ENCODE peak calls at places on chromosomes 11 and 22, in nine cellular contexts. One of them, this sample, is unnamed.

GRCh38 chr11:132564120-132564519 is 968.2 kb downstream of the OPCML start:
- DNase-seq in EL: no peak
- DNase-seq in NCI-H1930: no peak
- DNase-seq in AG09309: no peak
- DNase-seq in epithelial cell of esophagus: no peak
- DNase-seq in GM20000: no peak
- DNase-seq in WTC11: no peak
- DNase-seq in activated naive CD4-positive, alpha-beta T cell treated with anti-CD3 and anti-CD28 coated beads, Interleukin-2, amount 10 ng/mL, durations not matched to agents 7 days and 5 days: no peak
- DNase-seq in stimulated activated CD8-positive, alpha-beta memory T cell treated with anti-CD3 and anti-CD28 coated beads, Interleukin-2, amount 100 ng/mL, for 48 hours: no peak
- DNase-seq in this sample: no peak

GRCh38 chr11:108160970-108161566 is 39.7 kb downstream of the ACAT1 start:
- DNase-seq in EL: no peak
- DNase-seq in NCI-H1930: no peak
- DNase-seq in AG09309: no peak
- DNase-seq in epithelial cell of esophagus: no peak
- DNase-seq in GM20000: peak; percentile 66
- DNase-seq in WTC11: no peak
- DNase-seq in activated naive CD4-positive, alpha-beta T cell treated with anti-CD3 and anti-CD28 coated beads, Interleukin-2, amount 10 ng/mL, durations not matched to agents 7 days and 5 days: no peak
- DNase-seq in stimulated activated CD8-positive, alpha-beta memory T cell treated with anti-CD3 and anti-CD28 coated beads, Interleukin-2, amount 100 ng/mL, for 48 hours: no peak
- DNase-seq in this sample: no peak

GRCh38 chr11:60305906-60306619 is 21.0 kb upstream of the MS4A6E start:
- DNase-seq in EL: peak; percentile 70
- DNase-seq in NCI-H1930: no peak
- DNase-seq in AG09309: no peak
- DNase-seq in epithelial cell of esophagus: peak; percentile 43
- DNase-seq in GM20000: no peak
- DNase-seq in WTC11: no peak
- DNase-seq in activated naive CD4-positive, alpha-beta T cell treated with anti-CD3 and anti-CD28 coated beads, Interleukin-2, amount 10 ng/mL, durations not matched to agents 7 days and 5 days: no peak
- DNase-seq in stimulated activated CD8-positive, alpha-beta memory T cell treated with anti-CD3 and anti-CD28 coated beads, Interleukin-2, amount 100 ng/mL, for 48 hours: no peak
- DNase-seq in this sample: no peak

GRCh38 chr22:27603823-27604190 is 197.7 kb downstream of the MN1 start:
- DNase-seq in EL: no peak
- DNase-seq in NCI-H1930: no peak
- DNase-seq in AG09309: no peak
- DNase-seq in epithelial cell of esophagus: no peak
- DNase-seq in GM20000: no peak
- DNase-seq in WTC11: no peak
- DNase-seq in activated naive CD4-positive, alpha-beta T cell treated with anti-CD3 and anti-CD28 coated beads, Interleukin-2, amount 10 ng/mL, durations not matched to agents 7 days and 5 days: no peak
- DNase-seq in stimulated activated CD8-positive, alpha-beta memory T cell treated with anti-CD3 and anti-CD28 coated beads, Interleukin-2, amount 100 ng/mL, for 48 hours: no peak
- DNase-seq in this sample: no peak

GRCh38 chr11:944711-945470 is 19.2 kb downstream of the AP2A2 start:
- DNase-seq in EL: no peak
- DNase-seq in NCI-H1930: no peak
- DNase-seq in AG09309: no peak
- DNase-seq in epithelial cell of esophagus: no peak
- DNase-seq in GM20000: no peak
- DNase-seq in WTC11: peak; percentile 72
- DNase-seq in activated naive CD4-positive, alpha-beta T cell treated with anti-CD3 and anti-CD28 coated beads, Interleukin-2, amount 10 ng/mL, durations not matched to agents 7 days and 5 days: no peak
- DNase-seq in stimulated activated CD8-positive, alpha-beta memory T cell treated with anti-CD3 and anti-CD28 coated beads, Interleukin-2, amount 100 ng/mL, for 48 hours: no peak
- DNase-seq in this sample: no peak

GRCh38 chr11:1235615-1236315 is 12.9 kb downstream of the MUC5B start:
- DNase-seq in EL: no peak
- DNase-seq in NCI-H1930: no peak
- DNase-seq in AG09309: no peak
- DNase-seq in epithelial cell of esophagus: no peak
- DNase-seq in GM20000: no peak
- DNase-seq in WTC11: no peak
- DNase-seq in activated naive CD4-positive, alpha-beta T cell treated with anti-CD3 and anti-CD28 coated beads, Interleukin-2, amount 10 ng/mL, durations not matched to agents 7 days and 5 days: peak; percentile 10
- DNase-seq in stimulated activated CD8-positive, alpha-beta memory T cell treated with anti-CD3 and anti-CD28 coated beads, Interleukin-2, amount 100 ng/mL, for 48 hours: no peak
- DNase-seq in this sample: no peak

GRCh38 chr11:72111803-72112540 is 523 bp downstream of the ANAPC15 start:
- DNase-seq in EL: peak; percentile 100
- DNase-seq in NCI-H1930: peak; percentile 96
- DNase-seq in AG09309: peak; percentile 98
- DNase-seq in epithelial cell of esophagus: peak; percentile 100
- DNase-seq in GM20000: peak; percentile 84
- DNase-seq in WTC11: peak; percentile 89
- DNase-seq in activated naive CD4-positive, alpha-beta T cell treated with anti-CD3 and anti-CD28 coated beads, Interleukin-2, amount 10 ng/mL, durations not matched to agents 7 days and 5 days: peak; percentile 92
- DNase-seq in stimulated activated CD8-positive, alpha-beta memory T cell treated with anti-CD3 and anti-CD28 coated beads, Interleukin-2, amount 100 ng/mL, for 48 hours: peak; percentile 67
- DNase-seq in this sample: peak; percentile 79

GRCh38 chr11:96000064-96000463 is 76.2 kb upstream of the MTMR2 start:
- DNase-seq in EL: no peak
- DNase-seq in NCI-H1930: no peak
- DNase-seq in AG09309: no peak
- DNase-seq in epithelial cell of esophagus: no peak
- DNase-seq in GM20000: no peak
- DNase-seq in WTC11: no peak
- DNase-seq in activated naive CD4-positive, alpha-beta T cell treated with anti-CD3 and anti-CD28 coated beads, Interleukin-2, amount 10 ng/mL, durations not matched to agents 7 days and 5 days: no peak
- DNase-seq in stimulated activated CD8-positive, alpha-beta memory T cell treated with anti-CD3 and anti-CD28 coated beads, Interleukin-2, amount 100 ng/mL, for 48 hours: no peak
- DNase-seq in this sample: peak; percentile 10

GRCh38 chr11:19193916-19194315 is 7.9 kb downstream of the CSRP3 start:
- DNase-seq in EL: no peak
- DNase-seq in NCI-H1930: no peak
- DNase-seq in AG09309: no peak
- DNase-seq in epithelial cell of esophagus: no peak
- DNase-seq in GM20000: no peak
- DNase-seq in WTC11: no peak
- DNase-seq in activated naive CD4-positive, alpha-beta T cell treated with anti-CD3 and anti-CD28 coated beads, Interleukin-2, amount 10 ng/mL, durations not matched to agents 7 days and 5 days: no peak
- DNase-seq in stimulated activated CD8-positive, alpha-beta memory T cell treated with anti-CD3 and anti-CD28 coated beads, Interleukin-2, amount 100 ng/mL, for 48 hours: no peak
- DNase-seq in this sample: no peak

GRCh38 chr11:1667906-1668305 is 29.1 kb upstream of the KRTAP5-6 start:
- DNase-seq in EL: no peak
- DNase-seq in NCI-H1930: no peak
- DNase-seq in AG09309: no peak
- DNase-seq in epithelial cell of esophagus: no peak
- DNase-seq in GM20000: no peak
- DNase-seq in WTC11: no peak
- DNase-seq in activated naive CD4-positive, alpha-beta T cell treated with anti-CD3 and anti-CD28 coated beads, Interleukin-2, amount 10 ng/mL, durations not matched to agents 7 days and 5 days: no peak
- DNase-seq in stimulated activated CD8-positive, alpha-beta memory T cell treated with anti-CD3 and anti-CD28 coated beads, Interleukin-2, amount 100 ng/mL, for 48 hours: no peak
- DNase-seq in this sample: no peak

GRCh38 chr11:44943118-44943517 is 7.6 kb downstream of the TP53I11 start:
- DNase-seq in EL: no peak
- DNase-seq in NCI-H1930: no peak
- DNase-seq in AG09309: no peak
- DNase-seq in epithelial cell of esophagus: no peak
- DNase-seq in GM20000: no peak
- DNase-seq in WTC11: no peak
- DNase-seq in activated naive CD4-positive, alpha-beta T cell treated with anti-CD3 and anti-CD28 coated beads, Interleukin-2, amount 10 ng/mL, durations not matched to agents 7 days and 5 days: no peak
- DNase-seq in stimulated activated CD8-positive, alpha-beta memory T cell treated with anti-CD3 and anti-CD28 coated beads, Interleukin-2, amount 100 ng/mL, for 48 hours: no peak
- DNase-seq in this sample: no peak

GRCh38 chr11:44955019-44955738 is 4.5 kb upstream of the TP53I11 start:
- DNase-seq in EL: peak; percentile 78
- DNase-seq in NCI-H1930: no peak
- DNase-seq in AG09309: peak; percentile 37
- DNase-seq in epithelial cell of esophagus: peak; percentile 50
- DNase-seq in GM20000: no peak
- DNase-seq in WTC11: no peak
- DNase-seq in activated naive CD4-positive, alpha-beta T cell treated with anti-CD3 and anti-CD28 coated beads, Interleukin-2, amount 10 ng/mL, durations not matched to agents 7 days and 5 days: no peak
- DNase-seq in stimulated activated CD8-positive, alpha-beta memory T cell treated with anti-CD3 and anti-CD28 coated beads, Interleukin-2, amount 100 ng/mL, for 48 hours: no peak
- DNase-seq in this sample: peak; percentile 71

GRCh38 chr22:43839781-43840180 is 22.5 kb downstream of the SULT4A1 start:
- DNase-seq in EL: no peak
- DNase-seq in NCI-H1930: no peak
- DNase-seq in AG09309: no peak
- DNase-seq in epithelial cell of esophagus: no peak
- DNase-seq in GM20000: no peak
- DNase-seq in WTC11: no peak
- DNase-seq in activated naive CD4-positive, alpha-beta T cell treated with anti-CD3 and anti-CD28 coated beads, Interleukin-2, amount 10 ng/mL, durations not matched to agents 7 days and 5 days: no peak
- DNase-seq in stimulated activated CD8-positive, alpha-beta memory T cell treated with anti-CD3 and anti-CD28 coated beads, Interleukin-2, amount 100 ng/mL, for 48 hours: no peak
- DNase-seq in this sample: no peak

GRCh38 chr22:35604671-35605457 is 12.3 kb downstream of the MB start:
- DNase-seq in EL: peak; percentile 53
- DNase-seq in NCI-H1930: no peak
- DNase-seq in AG09309: no peak
- DNase-seq in epithelial cell of esophagus: no peak
- DNase-seq in GM20000: no peak
- DNase-seq in WTC11: no peak
- DNase-seq in activated naive CD4-positive, alpha-beta T cell treated with anti-CD3 and anti-CD28 coated beads, Interleukin-2, amount 10 ng/mL, durations not matched to agents 7 days and 5 days: no peak
- DNase-seq in stimulated activated CD8-positive, alpha-beta memory T cell treated with anti-CD3 and anti-CD28 coated beads, Interleukin-2, amount 100 ng/mL, for 48 hours: no peak
- DNase-seq in this sample: no peak

GRCh38 chr22:36343720-36344105 is 44.1 kb downstream of the MYH9 start:
- DNase-seq in EL: no peak
- DNase-seq in NCI-H1930: no peak
- DNase-seq in AG09309: no peak
- DNase-seq in epithelial cell of esophagus: no peak
- DNase-seq in GM20000: no peak
- DNase-seq in WTC11: no peak
- DNase-seq in activated naive CD4-positive, alpha-beta T cell treated with anti-CD3 and anti-CD28 coated beads, Interleukin-2, amount 10 ng/mL, durations not matched to agents 7 days and 5 days: no peak
- DNase-seq in stimulated activated CD8-positive, alpha-beta memory T cell treated with anti-CD3 and anti-CD28 coated beads, Interleukin-2, amount 100 ng/mL, for 48 hours: no peak
- DNase-seq in this sample: no peak

This sample was measured in endothelial cell.